ENCODE peak calls at places on chromosomes 13 and 19, in four cellular contexts. A is A549, H is ascending aorta, Z is NT2/D1. I is an unnamed sample.

GRCh38 chr13:113927661-113928581 is 46.0 kb downstream of the C13orf46 start:
- DNase-seq in Z (no peak), A (no peak), H (peak; percentile 66), I (no peak)

GRCh38 chr13:27621116-27621365 is 651 bp upstream of the POLR1D start:
- DNase-seq in Z (no peak), H (no peak), A (no peak), I (no peak)

GRCh38 chr19:17496337-17496997 is 15.0 kb upstream of the PGLS start:
- DNase-seq in Z (peak; percentile 82), A (peak; percentile 66), H (peak; percentile 81), I (peak; percentile 91)

GRCh38 chr13:27968316-27969072 is 621 bp downstream of the CDX2 start:
- DNase-seq in A (no peak), Z (no peak), H (peak; percentile 54), I (no peak)

GRCh38 chr13:52085416-52085815 is 43.5 kb downstream of the NEK5 start:
- DNase-seq in A (no peak), Z (no peak), H (no peak), I (no peak)

GRCh38 chr13:91313103-91313502 is 34.4 kb upstream of the MIR17HG start:
- DNase-seq in Z (no peak), A (peak; percentile 2), H (no peak), I (no peak)

GRCh38 chr19:16594131-16594586 is 21.9 kb upstream of the SLC35E1 start:
- DNase-seq in Z (no peak), H (no peak), A (no peak), I (no peak)

GRCh38 chr19:45355402-45355801 is 14.9 kb downstream of the KLC3 start:
- DNase-seq in A (no peak), H (no peak), Z (no peak), I (no peak)

GRCh38 chr13:26965976-26966375 is 205.4 kb upstream of the GPR12 start:
- DNase-seq in Z (no peak), A (no peak), H (no peak), I (no peak)

GRCh38 chr19:50969413-50969760 is at the start of gene KLK6:
- DNase-seq in Z (no peak), H (no peak), A (no peak), I (no peak)

DNA sequence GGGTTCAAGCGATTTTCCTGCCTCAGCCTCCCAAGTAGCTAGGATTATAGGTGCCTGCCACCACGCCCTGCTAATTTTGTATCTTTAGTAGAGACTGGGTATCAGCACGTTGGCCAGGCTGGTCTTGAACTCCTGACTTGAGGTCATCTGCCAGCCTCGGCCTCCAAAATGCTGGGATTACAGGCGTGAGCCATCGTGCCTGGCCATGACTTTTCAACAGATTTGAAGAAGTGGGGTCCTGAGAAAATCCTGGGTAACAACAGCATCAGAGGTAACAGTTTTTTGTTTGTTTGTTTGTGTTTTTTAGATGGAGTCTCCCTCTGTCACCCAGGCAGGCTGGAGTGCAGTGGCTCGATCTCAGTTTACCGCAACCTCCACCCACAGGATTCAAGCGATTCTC is 3.6 kb downstream of the JUNB start:
- DNase-seq in H (peak; percentile 78), Z (no peak), A (no peak), I (no peak)
- H3K4me1 ChIP-seq in H (peaks cover 4% of the 10 kb centered on the region), Z (peaks cover 15% of the 10 kb centered on the region), A (peaks cover 29% of the 10 kb centered on the region), I (peaks cover 13% of the 10 kb centered on the region)

GRCh38 chr19:38387550-38388309 is at the start of gene GGN:
- DNase-seq in A (peak; percentile 100), H (peak; percentile 95), Z (peak; percentile 87), I (peak; percentile 92)

GRCh38 chr19:38388310-38389100 is at the start of gene SPRED3:
- DNase-seq in H (no peak), A (peak; percentile 79), Z (peak; percentile 33), I (no peak)

GRCh38 chr19:38386300-38386967 is 1.4 kb downstream of the GGN start:
- DNase-seq in Z (no peak), A (no peak), H (no peak), I (peak; percentile 32)

GRCh38 chr19:38385804-38386257 is 2.0 kb downstream of the GGN start:
- DNase-seq in A (no peak), Z (no peak), H (no peak), I (no peak)

GRCh38 chr19:38386968-38387549 is 775 bp downstream of the GGN start:
- DNase-seq in A (no peak), Z (no peak), H (no peak), I (no peak)
- H3K4me3 ChIP-seq in A (peak overlapping the region; percentile 61), Z (no peak overlapping the region), H (peak overlapping the region; percentile 94), I (peak overlapping the region; percentile 44)

DNA sequence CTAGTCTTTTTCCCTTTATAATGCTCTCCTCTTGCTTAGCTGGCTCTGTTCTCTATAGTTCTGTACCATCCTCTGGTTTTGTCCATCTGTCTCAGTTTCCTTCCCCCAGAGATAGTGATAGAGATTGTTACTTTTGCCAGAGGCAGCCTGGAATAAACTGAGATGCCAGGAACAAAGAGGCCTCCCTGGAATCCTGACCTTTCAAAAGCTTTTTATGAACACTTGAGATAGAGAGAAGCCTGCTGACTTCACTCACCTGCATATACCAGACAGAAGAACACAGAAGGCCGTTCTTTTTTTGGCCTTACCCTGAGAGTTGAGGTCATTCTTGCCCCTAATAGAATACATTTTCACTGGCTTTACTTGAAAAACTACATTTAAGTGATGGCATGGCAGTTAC is 150.2 kb downstream of the LHFPL6 start:
- DNase-seq in Z (no peak), A (no peak), H (no peak), I (no peak)
- H3K4me1 ChIP-seq in Z (no peaks in the 10 kb centered on the region), A (no peaks in the 10 kb centered on the region), H (no peaks in the 10 kb centered on the region), I (peaks cover 38% of the 10 kb centered on the region)

GRCh38 chr13:74064805-74065204 is 69.4 kb downstream of the KLF12 start:
- DNase-seq in Z (no peak), H (no peak), A (no peak), I (no peak)

GRCh38 chr13:74066937-74067336 is 67.3 kb downstream of the KLF12 start:
- DNase-seq in A (no peak), Z (no peak), H (no peak), I (no peak)

GRCh38 chr13:74062933-74063332 is 71.3 kb downstream of the KLF12 start:
- DNase-seq in H (peak; percentile 90), Z (no peak), A (no peak), I (no peak)

GRCh38 chr13:74063533-74064100 is 70.6 kb downstream of the KLF12 start:
- DNase-seq in A (no peak), H (no peak), Z (no peak), I (no peak)

GRCh38 chr13:74061939-74062595 is 72.1 kb downstream of the KLF12 start:
- DNase-seq in H (no peak), A (no peak), Z (no peak), I (no peak)
- H3K4me3 ChIP-seq in H (peak overlapping the region; percentile 49), A (no peak overlapping the region), Z (no peak overlapping the region), I (no peak overlapping the region)

GRCh38 chr19:13058951-13059660 is 43.6 kb downstream of the LYL1 start:
- DNase-seq in A (no peak), H (no peak), Z (no peak), I (no peak)

GRCh38 chr19:13056052-13056660 is 46.5 kb downstream of the LYL1 start:
- DNase-seq in H (peak; percentile 87), Z (no peak), A (no peak), I (no peak)

GRCh38 chr19:13055213-13056051 is 47.2 kb downstream of the LYL1 start:
- DNase-seq in Z (no peak), H (peak; percentile 94), A (no peak), I (no peak)

GRCh38 chr19:13057147-13057572 is 45.5 kb downstream of the LYL1 start:
- DNase-seq in Z (no peak), H (no peak), A (no peak), I (no peak)

DNA sequence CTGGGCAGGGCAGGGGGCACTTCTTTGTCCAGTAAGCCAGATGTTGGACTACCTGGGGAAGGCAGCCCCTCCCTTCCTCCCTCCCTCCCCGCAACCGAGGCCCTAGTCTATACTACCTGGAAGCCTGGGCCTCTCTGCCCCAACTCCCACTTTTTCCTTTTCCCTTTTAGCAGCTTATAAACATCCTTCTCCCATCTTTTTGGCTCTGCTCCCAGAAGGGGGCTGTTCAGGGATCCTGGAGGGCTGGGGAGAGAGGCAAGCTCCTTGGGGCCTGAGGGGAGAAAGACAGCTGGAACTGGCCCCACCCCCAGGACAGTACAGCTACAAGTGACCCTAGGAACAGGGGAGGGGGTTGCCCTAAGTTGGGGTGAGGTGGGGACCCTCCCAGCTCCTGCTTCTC is 44.9 kb downstream of the LYL1 start:
- DNase-seq in H (no peak), Z (no peak), A (no peak), I (no peak)
- H3K4me1 ChIP-seq in H (peaks cover 79% of the 10 kb centered on the region), Z (peaks cover 52% of the 10 kb centered on the region), A (peaks cover 37% of the 10 kb centered on the region), I (peaks cover 18% of the 10 kb centered on the region)

DNA sequence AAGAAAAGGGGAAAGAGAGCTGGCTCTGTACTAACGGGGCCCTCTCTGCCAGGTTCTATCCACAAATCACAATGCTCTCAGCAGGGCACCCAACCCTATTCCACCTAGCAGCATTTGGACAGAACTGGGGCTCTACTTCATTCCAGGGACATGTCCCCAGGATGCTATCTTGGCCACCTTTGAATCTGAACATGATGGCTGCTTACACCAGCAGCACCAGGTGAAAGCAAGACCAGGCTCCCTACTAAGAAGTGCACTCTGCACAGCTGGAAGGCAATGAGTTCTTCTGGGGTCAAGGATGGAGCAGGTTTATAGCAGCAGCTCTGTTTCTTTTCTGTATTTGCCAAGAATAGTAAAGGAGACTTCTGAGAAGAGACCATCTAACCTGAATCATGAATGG is 222.4 kb downstream of the DACH1 start:
- DNase-seq in H (no peak), Z (no peak), A (no peak), I (no peak)
- H3K4me3 ChIP-seq in H (no peak overlapping the region), Z (no peak overlapping the region), A (no peak overlapping the region), I (no peak overlapping the region)

GRCh38 chr19:7874080-7874856 is at the start of gene PRR36:
- DNase-seq in H (no peak), A (no peak), Z (peak; percentile 39), I (peak; percentile 59)
- H3K4me1 ChIP-seq in H (peaks cover 5% of the 10 kb centered on the region), A (peaks cover 27% of the 10 kb centered on the region), Z (peaks cover 16% of the 10 kb centered on the region), I (peaks cover 31% of the 10 kb centered on the region)

I was measured in HAP-1.